ENCODE peak calls at places on chromosomes 1 and 21, in eight cellular contexts. K is neural crest cell, V is chondrocyte, M is MM.1S, W is endothelial cell, L is choroid plexus epithelial cell, T is psoas muscle, X is colonic mucosa. G is an unnamed sample.

GRCh38 chr1:184890539-184890973 is 83.8 kb downstream of the NIBAN1 start:
- DNase-seq in T (no peak), K (no peak), X (no peak), L (no peak), M (no peak), W (no peak), V (no peak), G (no peak)

GRCh38 chr1:171484760-171485374 is 463 bp upstream of the PRRC2C start:
- DNase-seq in K (no peak), M (peak), W (no peak), L (no peak), T (no peak), X (no peak), V (no peak), G (no peak)

GRCh38 chr1:51661081-51661518 is 44.2 kb downstream of the OSBPL9 start:
- DNase-seq in L (peak), K (no peak), V (no peak), W (no peak), M (no peak), T (no peak), X (no peak), G (peak)

GRCh38 chr1:12480748-12481362 is 137.2 kb downstream of the DHRS3 start:
- DNase-seq in W (no peak), K (no peak), V (no peak), L (peak), T (no peak), X (peak), M (peak), G (peak)

GRCh38 chr1:157551694-157552693 is at the start of gene FCRL5:
- DNase-seq in L (no peak), K (no peak), W (no peak), V (no peak), M (peak), T (no peak), X (no peak), G (no peak)

GRCh38 chr1:151893176-151893924 is 16.0 kb downstream of the THEM4 start:
- DNase-seq in T (no peak), V (no peak), K (no peak), L (peak), W (no peak), M (no peak), X (no peak), G (no peak)

GRCh38 chr1:42832636-42833265 is 13.7 kb upstream of the ZNF691 start:
- DNase-seq in X (no peak), T (no peak), M (no peak), K (no peak), L (no peak), V (no peak), W (no peak), G (no peak)

GRCh38 chr1:210237514-210237913 is 4.9 kb downstream of the SERTAD4 start:
- DNase-seq in K (no peak), T (no peak), M (no peak), L (no peak), X (no peak), W (no peak), V (no peak), G (no peak)

DNA sequence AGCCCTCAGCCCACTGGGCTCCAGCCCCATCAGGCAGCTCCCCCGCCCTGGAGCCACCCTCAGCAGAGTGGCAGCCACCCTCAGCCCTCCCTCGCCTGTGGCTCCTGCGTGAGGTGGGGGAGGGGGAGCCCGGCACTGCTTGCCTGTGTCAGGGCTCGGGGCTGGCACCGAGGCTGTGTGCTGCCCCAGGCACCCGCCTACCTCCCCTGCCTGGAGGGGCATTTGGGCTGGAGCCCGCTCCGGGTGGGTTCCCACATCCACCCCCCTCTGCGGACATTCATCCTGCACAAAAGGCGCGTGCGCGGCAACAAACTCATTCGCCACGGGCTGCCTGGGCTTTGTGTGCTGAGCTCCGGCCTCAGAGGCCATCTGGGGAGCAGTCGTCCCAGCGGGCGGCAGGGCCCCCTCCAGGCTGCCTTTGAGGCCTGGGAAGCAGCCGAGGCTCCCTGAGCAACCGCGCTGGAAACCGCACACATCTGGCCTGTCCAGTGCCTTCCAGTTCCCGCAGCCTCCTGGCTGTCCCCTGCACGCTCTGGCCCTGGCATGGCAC is 12.6 kb upstream of the TNFRSF14 start:
- DNase-seq in M (no peak), K (peak), V (no peak), T (no peak), W (no peak), X (no peak), L (peak), G (no peak)
- TF ChIP-seq CTCF in M (no peak), K (no peak), V (no peak), T (no peak), W (no peak), X (no peak), L (no peak), G (no peak)

DNA sequence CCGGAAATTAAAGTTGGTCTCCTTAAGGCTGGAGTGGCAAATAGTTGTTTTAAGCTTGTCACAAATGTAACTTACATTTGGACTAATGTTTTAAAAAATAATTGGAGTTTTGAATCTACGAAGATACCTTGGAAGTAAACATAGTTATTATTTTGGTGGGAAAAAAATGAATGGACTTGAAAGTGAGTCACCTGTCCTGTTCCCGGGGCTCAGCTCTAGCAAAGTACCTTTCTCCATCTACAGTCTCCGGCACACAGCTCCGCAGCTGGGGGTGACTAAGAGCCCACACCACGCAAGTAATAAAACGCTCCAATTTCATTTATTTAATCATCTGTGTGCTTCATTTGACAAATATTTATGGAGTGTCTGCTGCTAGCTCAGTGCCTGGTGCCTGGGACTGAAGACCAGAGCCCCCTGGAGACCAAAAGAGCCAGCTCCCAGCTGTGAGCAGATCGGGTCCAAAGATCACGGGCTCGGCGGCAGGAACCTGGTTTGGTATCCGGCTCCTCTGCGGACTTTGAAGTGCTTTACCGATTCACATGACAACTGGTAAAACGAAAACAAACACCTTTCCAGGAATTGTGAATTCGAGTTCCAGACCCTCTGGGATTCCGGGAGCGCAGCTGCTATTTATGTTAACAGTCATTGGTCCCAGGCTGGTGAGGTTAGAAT is 1.7 kb upstream of the RIPK4 start:
- DNase-seq in W (peak), X (peak), T (no peak), M (no peak), K (no peak), V (no peak), L (peak), G (no peak)
- TF ChIP-seq CTCF in W (no peak), X (no peak), T (no peak), M (peak), K (peak), V (peak), L (peak), G (peak)

GRCh38 chr1:32242341-32242851 is 4.6 kb upstream of the FAM167B start:
- DNase-seq in X (peak), T (peak), L (peak), M (no peak), W (peak), K (no peak), V (no peak), G (no peak)

GRCh38 chr1:32239790-32240139 is 7.3 kb upstream of the FAM167B start:
- DNase-seq in V (no peak), T (no peak), X (peak), K (no peak), M (no peak), W (no peak), L (no peak), G (no peak)

GRCh38 chr1:32239335-32239734 is 7.7 kb upstream of the FAM167B start:
- DNase-seq in T (no peak), M (no peak), L (no peak), X (peak), W (no peak), K (no peak), V (no peak), G (no peak)

GRCh38 chr1:32240140-32240951 is 6.7 kb upstream of the FAM167B start:
- DNase-seq in M (peak), W (peak), T (peak), X (peak), V (no peak), K (peak), L (no peak), G (no peak)

DNA sequence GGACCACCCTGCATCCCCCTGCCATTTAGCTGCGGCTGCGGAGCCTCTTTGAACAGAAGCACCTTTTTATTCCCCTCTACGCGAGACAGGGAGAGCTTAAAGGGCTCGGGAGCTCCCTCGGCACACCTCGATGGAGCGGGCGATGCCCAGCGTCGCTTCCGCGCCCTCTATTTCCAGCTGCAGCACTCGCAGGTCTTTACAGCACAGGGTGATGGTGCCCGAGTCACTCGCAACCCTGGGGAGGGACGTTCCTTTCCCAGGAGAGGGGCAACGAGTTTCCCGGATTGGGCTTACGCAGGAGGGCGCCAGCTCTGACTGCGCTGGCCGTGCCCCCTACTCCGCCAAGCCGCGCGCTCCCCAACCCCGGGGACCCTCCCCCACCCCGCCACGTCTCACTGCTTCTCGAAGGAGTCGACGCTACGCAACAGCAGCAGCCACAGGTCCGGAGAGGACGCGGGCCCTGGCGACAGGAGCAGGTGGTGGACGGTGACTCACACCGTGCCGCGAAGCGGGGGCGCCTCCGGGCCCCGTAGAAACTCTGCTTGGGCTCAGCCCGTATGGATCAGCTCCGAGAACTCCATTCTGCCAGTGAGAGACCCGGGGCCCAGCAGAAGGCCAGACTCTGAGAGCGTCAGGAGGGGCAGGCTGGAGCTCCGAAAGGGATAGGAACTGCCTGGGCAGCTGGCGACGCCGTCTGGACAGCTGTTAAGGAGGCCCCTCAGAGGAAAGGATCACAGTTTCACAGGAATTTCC is 5.8 kb upstream of the FAM167B start:
- DNase-seq in X (peak), L (peak), M (no peak), T (peak), K (peak), V (no peak), W (peak), G (no peak)
- TF ChIP-seq CTCF in X (no peak), L (peak), M (no peak), T (no peak), K (no peak), V (peak), W (no peak), G (peak)

DNA sequence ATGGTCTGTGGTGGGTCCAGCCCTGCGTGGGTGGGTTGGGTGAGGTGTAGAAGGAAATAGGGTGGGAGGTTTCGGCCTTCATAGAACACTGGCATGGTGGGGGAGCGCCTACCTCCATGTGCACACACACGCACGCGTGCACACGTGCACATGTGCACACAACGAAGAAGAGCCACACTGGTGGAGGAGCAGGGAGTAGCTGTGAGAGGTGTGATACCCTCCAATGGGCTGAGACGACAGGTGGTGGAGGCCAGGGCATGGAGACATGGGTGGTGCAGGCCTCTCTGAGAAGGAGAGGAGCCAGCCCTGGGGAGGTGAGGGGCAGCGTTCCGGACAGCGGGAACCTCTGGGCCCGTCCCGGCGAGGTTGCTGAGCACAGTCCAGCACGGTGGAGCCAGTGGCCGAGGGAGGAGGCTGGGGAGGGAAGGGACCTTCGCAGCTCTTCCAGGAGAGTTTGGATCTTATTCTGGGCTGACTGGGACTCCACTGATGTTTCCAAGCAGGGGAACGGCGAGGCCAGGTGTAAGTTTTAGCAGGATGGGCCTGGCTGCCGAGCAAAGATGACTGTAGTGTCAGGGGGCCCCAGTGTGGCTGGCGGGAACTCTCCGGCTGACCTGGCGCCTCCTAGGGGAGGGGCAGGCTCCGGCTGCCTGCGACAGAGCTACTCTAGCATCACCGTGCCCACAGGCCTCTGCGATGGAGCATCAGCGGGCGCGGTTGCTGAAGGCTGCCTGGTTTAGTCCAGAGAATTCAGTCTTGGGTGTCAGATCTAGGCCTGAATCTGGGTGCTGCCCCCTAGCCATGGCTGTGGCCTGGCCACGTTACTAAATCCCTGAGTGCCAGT is 107.2 kb downstream of the ARHGEF10L start:
- DNase-seq in K (no peak), M (no peak), L (no peak), V (no peak), X (no peak), T (no peak), W (no peak), G (no peak)
- TF ChIP-seq CTCF in K (no peak), M (no peak), L (peak), V (peak), X (no peak), T (no peak), W (no peak), G (no peak)